ENCODE peak calls at places on chromosome 17, in four cellular contexts. One of them, this sample, is unnamed.

GRCh38 chr17:72121164-72122001 is 563 bp downstream of the SOX9 start:
- DNase-seq in cardiac fibroblast: peak; percentile 48
- DNase-seq in BJ: no peak
- DNase-seq in fibroblast of pulmonary artery: peak; percentile 70
- DNase-seq in this sample: peak; percentile 74

GRCh38 chr17:50539762-50540440 is 7.1 kb upstream of the SPATA20 start:
- DNase-seq in cardiac fibroblast: no peak
- DNase-seq in BJ: no peak
- DNase-seq in fibroblast of pulmonary artery: no peak
- DNase-seq in this sample: no peak

GRCh38 chr17:10243905-10244844 is 45.8 kb upstream of the GAS7 start:
- DNase-seq in cardiac fibroblast: peak; percentile 48
- DNase-seq in BJ: no peak
- DNase-seq in fibroblast of pulmonary artery: peak; percentile 68
- DNase-seq in this sample: peak; percentile 39

GRCh38 chr17:49997773-49998703 is 3.0 kb upstream of the DLX3 start:
- DNase-seq in cardiac fibroblast: peak; percentile 88
- DNase-seq in BJ: peak; percentile 14
- DNase-seq in fibroblast of pulmonary artery: peak; percentile 87
- DNase-seq in this sample: peak; percentile 84

GRCh38 chr17:10737168-10737622 is 7.4 kb upstream of the TMEM220 start:
- DNase-seq in cardiac fibroblast: peak; percentile 70
- DNase-seq in BJ: no peak
- DNase-seq in fibroblast of pulmonary artery: peak; percentile 66
- DNase-seq in this sample: peak; percentile 61

GRCh38 chr17:82317394-82318168 is at the start of gene CD7:
- DNase-seq in cardiac fibroblast: no peak
- DNase-seq in BJ: no peak
- DNase-seq in fibroblast of pulmonary artery: no peak
- DNase-seq in this sample: no peak

GRCh38 chr17:13410874-13411273 is 190.9 kb downstream of the HS3ST3A1 start:
- DNase-seq in cardiac fibroblast: peak; percentile 59
- DNase-seq in BJ: no peak
- DNase-seq in fibroblast of pulmonary artery: peak; percentile 64
- DNase-seq in this sample: peak; percentile 66

GRCh38 chr17:36592316-36592710 is 634 bp downstream of the DHRS11 start:
- DNase-seq in cardiac fibroblast: no peak
- DNase-seq in BJ: no peak
- DNase-seq in fibroblast of pulmonary artery: no peak
- DNase-seq in this sample: no peak

GRCh38 chr17:50301891-50302584 is 27.8 kb downstream of the TMEM92 start:
- DNase-seq in cardiac fibroblast: no peak
- DNase-seq in BJ: no peak
- DNase-seq in fibroblast of pulmonary artery: no peak
- DNase-seq in this sample: peak; percentile 41

GRCh38 chr17:55005520-55005919 is 37.0 kb downstream of the STXBP4 start:
- DNase-seq in cardiac fibroblast: peak; percentile 43
- DNase-seq in BJ: no peak
- DNase-seq in fibroblast of pulmonary artery: peak; percentile 34
- DNase-seq in this sample: peak; percentile 17

GRCh38 chr17:27575912-27576252 is 55.1 kb upstream of the LGALS9 start:
- DNase-seq in cardiac fibroblast: no peak
- DNase-seq in BJ: no peak
- DNase-seq in fibroblast of pulmonary artery: no peak
- DNase-seq in this sample: no peak

DNA sequence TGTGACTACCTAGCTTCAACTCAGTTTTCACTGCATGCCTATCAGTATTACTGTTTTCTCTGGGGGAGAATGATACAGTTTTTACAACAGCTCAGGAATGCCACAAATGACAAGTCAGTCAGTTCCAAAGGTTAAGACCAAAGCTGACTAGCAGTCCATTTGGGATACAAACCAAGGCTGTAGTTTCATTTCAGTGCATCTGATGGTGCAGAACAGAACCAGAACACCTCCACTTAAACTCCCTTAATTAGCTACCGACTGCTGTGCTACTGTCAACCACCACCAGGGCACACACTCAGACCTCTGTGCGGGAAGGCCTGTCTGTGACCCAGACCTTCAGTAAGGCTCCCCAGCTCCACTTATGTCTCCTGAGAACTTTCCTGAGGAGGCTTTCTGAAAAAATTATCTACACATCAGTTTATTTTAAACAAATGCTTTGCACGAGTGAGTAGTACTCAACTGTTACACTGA is 20.4 kb downstream of the NFE2L1 start:
- DNase-seq in cardiac fibroblast: peak; percentile 77
- DNase-seq in BJ: peak; percentile 32
- DNase-seq in fibroblast of pulmonary artery: peak; percentile 39
- DNase-seq in this sample: peak; percentile 58
- TF ChIP-seq CTCF in cardiac fibroblast: peak; percentile 53
- TF ChIP-seq CTCF in BJ: peak; percentile 45
- TF ChIP-seq CTCF in fibroblast of pulmonary artery: peak; percentile 48
- TF ChIP-seq CTCF in this sample: peak; percentile 63

GRCh38 chr17:63967953-63968352 is 4.8 kb downstream of the SCN4A start:
- DNase-seq in cardiac fibroblast: no peak
- DNase-seq in BJ: no peak
- DNase-seq in fibroblast of pulmonary artery: no peak
- DNase-seq in this sample: no peak
- H3K4me3 ChIP-seq in cardiac fibroblast: no peak overlapping the region
- H3K4me3 ChIP-seq in BJ: no peak overlapping the region
- H3K4me3 ChIP-seq in fibroblast of pulmonary artery: no peak overlapping the region
- H3K4me3 ChIP-seq in this sample: no peak overlapping the region

GRCh38 chr17:78823282-78824046 is 17.1 kb downstream of the USP36 start:
- DNase-seq in cardiac fibroblast: no peak
- DNase-seq in BJ: no peak
- DNase-seq in fibroblast of pulmonary artery: no peak
- DNase-seq in this sample: no peak
- TF ChIP-seq CTCF in cardiac fibroblast: no peak
- TF ChIP-seq CTCF in BJ: no peak
- TF ChIP-seq CTCF in fibroblast of pulmonary artery: no peak
- TF ChIP-seq CTCF in this sample: no peak

DNA sequence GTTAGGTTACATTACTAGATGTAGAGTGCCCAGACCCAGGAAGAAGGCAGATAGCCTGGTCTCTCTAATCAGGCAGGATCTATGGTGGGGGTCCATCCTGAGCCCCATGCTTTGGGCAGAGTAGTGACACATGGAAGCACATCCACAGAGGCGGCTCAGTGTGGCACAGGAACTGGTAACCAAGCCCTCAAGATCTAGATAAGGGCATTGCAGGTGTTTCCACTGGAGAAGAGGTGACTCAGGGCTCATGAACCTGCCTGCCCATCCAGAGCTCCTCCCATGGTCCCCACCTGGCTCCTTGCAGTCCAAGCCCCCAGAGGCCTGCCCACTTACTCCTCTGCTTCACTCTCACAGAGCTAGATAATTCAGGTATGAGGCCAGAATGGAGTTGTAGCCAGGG is 62.0 kb upstream of the TMEM132E start:
- DNase-seq in cardiac fibroblast: no peak
- DNase-seq in BJ: no peak
- DNase-seq in fibroblast of pulmonary artery: no peak
- DNase-seq in this sample: no peak
- H3K4me3 ChIP-seq in cardiac fibroblast: no peak overlapping the region
- H3K4me3 ChIP-seq in BJ: no peak overlapping the region
- H3K4me3 ChIP-seq in fibroblast of pulmonary artery: no peak overlapping the region
- H3K4me3 ChIP-seq in this sample: no peak overlapping the region

GRCh38 chr17:81302324-81302723 is 7.2 kb upstream of the SLC38A10 start:
- DNase-seq in cardiac fibroblast: no peak
- DNase-seq in BJ: no peak
- DNase-seq in fibroblast of pulmonary artery: no peak
- DNase-seq in this sample: no peak

GRCh38 chr17:81301195-81302144 is 6.4 kb upstream of the SLC38A10 start:
- DNase-seq in cardiac fibroblast: no peak
- DNase-seq in BJ: no peak
- DNase-seq in fibroblast of pulmonary artery: no peak
- DNase-seq in this sample: no peak

GRCh38 chr17:81304196-81305015 is 9.3 kb upstream of the SLC38A10 start:
- DNase-seq in cardiac fibroblast: no peak
- DNase-seq in BJ: no peak
- DNase-seq in fibroblast of pulmonary artery: no peak
- DNase-seq in this sample: no peak

GRCh38 chr17:81303385-81303784 is 8.3 kb upstream of the SLC38A10 start:
- DNase-seq in cardiac fibroblast: no peak
- DNase-seq in BJ: no peak
- DNase-seq in fibroblast of pulmonary artery: no peak
- DNase-seq in this sample: no peak

GRCh38 chr17:81302861-81303326 is 7.8 kb upstream of the SLC38A10 start:
- DNase-seq in cardiac fibroblast: no peak
- DNase-seq in BJ: no peak
- DNase-seq in fibroblast of pulmonary artery: no peak
- DNase-seq in this sample: no peak
- TF ChIP-seq CTCF in cardiac fibroblast: no peak
- TF ChIP-seq CTCF in BJ: peak; percentile 15
- TF ChIP-seq CTCF in fibroblast of pulmonary artery: no peak
- TF ChIP-seq CTCF in this sample: no peak